ENCODE peak calls at places on chromosomes 3 and 15, in four cellular contexts. Q is GM12878, Z is A549, A is HepG2. X is an unnamed sample.

GRCh38 chr15:101611007-101611406 is 41.2 kb downstream of the TM2D3 start:
- DNase-seq in Q (no peak), Z (no peak), A (no peak), X (no peak)

GRCh38 chr3:161272524-161272923 is 51.4 kb downstream of the NMD3 start:
- DNase-seq in Q (no peak), Z (no peak), A (peak), X (no peak)

GRCh38 chr3:107367353-107367752 is 9.9 kb upstream of the CCDC54 start:
- DNase-seq in Q (no peak), Z (peak), A (no peak), X (peak)

GRCh38 chr3:170961616-170962400 is 53.4 kb upstream of the EIF5A2 start:
- DNase-seq in Q (no peak), Z (no peak), A (peak), X (peak)

GRCh38 chr3:156211583-156211982 is 91.2 kb downstream of the KCNAB1 start:
- DNase-seq in Q (no peak), Z (no peak), A (no peak), X (no peak)

GRCh38 chr3:61877359-61877770 is 316.0 kb downstream of the PTPRG start:
- DNase-seq in Q (peak), Z (peak), A (peak), X (peak)

GRCh38 chr3:117657278-117657677 is 947.7 kb downstream of the TUSC7 start:
- DNase-seq in Q (no peak), Z (no peak), A (no peak), X (no peak)

GRCh38 chr3:144590854-144591253 is 619.2 kb downstream of the DIPK2A start:
- DNase-seq in Q (no peak), Z (peak), A (no peak), X (peak)

GRCh38 chr3:89107461-89108035 is at the start of gene EPHA3:
- DNase-seq in Q (no peak), Z (peak), A (peak), X (peak)

GRCh38 chr3:107727102-107727501 is 204.3 kb downstream of the BBX start:
- DNase-seq in Q (no peak), Z (no peak), A (no peak), X (no peak)

GRCh38 chr3:90080988-90081387 is 973.6 kb downstream of the EPHA3 start:
- DNase-seq in Q (no peak), Z (no peak), A (no peak), X (peak)

GRCh38 chr3:139797724-139798343 is 120.1 kb upstream of the NMNAT3 start:
- DNase-seq in Q (no peak), Z (no peak), A (no peak), X (peak)

GRCh38 chr15:45634442-45635190 is at the start of gene SQOR:
- DNase-seq in Q (peak), Z (peak), A (peak), X (peak)

GRCh38 chr15:63277893-63278505 is 594 bp downstream of the APH1B start:
- DNase-seq in Q (no peak), Z (no peak), A (no peak), X (peak)

GRCh38 chr15:92574161-92574560 is 81.4 kb downstream of the FAM174B start:
- DNase-seq in Q (no peak), Z (no peak), A (no peak), X (no peak)

GRCh38 chr3:143332046-143332445 is 212.5 kb downstream of the CHST2 start:
- DNase-seq in Q (no peak), Z (no peak), A (no peak), X (no peak)

GRCh38 chr3:161070252-161070930 is 34.8 kb downstream of the B3GALNT1 start:
- DNase-seq in Q (no peak), Z (no peak), A (no peak), X (no peak)

GRCh38 chr3:171817074-171817748 is 6.9 kb upstream of the PLD1 start:
- DNase-seq in Q (no peak), Z (no peak), A (no peak), X (no peak)

GRCh38 chr15:48974865-48975264 is 11.1 kb upstream of the SHC4 start:
- DNase-seq in Q (no peak), Z (peak), A (no peak), X (peak)

GRCh38 chr15:50114381-50114780 is 4.7 kb downstream of the ATP8B4 start:
- DNase-seq in Q (no peak), Z (no peak), A (no peak), X (no peak)

GRCh38 chr3:177694951-177695350 is 497.7 kb upstream of the TBL1XR1 start:
- DNase-seq in Q (no peak), Z (no peak), A (no peak), X (no peak)

GRCh38 chr3:5197470-5198312 is 10.2 kb downstream of the EDEM1 start:
- DNase-seq in Q (peak), Z (no peak), A (no peak), X (peak)

GRCh38 chr15:74185949-74186348 is 12.4 kb downstream of the ISLR start:
- DNase-seq in Q (no peak), Z (no peak), A (no peak), X (no peak)

GRCh38 chr3:99875573-99875924 is 57.9 kb downstream of the CMSS1 start:
- DNase-seq in Q (no peak), Z (no peak), A (peak), X (peak)

GRCh38 chr3:183259621-183260020 is 6.6 kb downstream of the B3GNT5 start:
- DNase-seq in Q (no peak), Z (no peak), A (no peak), X (no peak)

GRCh38 chr15:65376767-65377104 is 1.1 kb downstream of the IGDCC3 start:
- DNase-seq in Q (no peak), Z (no peak), A (no peak), X (peak)

GRCh38 chr15:76327191-76328105 is 9.1 kb upstream of the ISL2 start:
- DNase-seq in Q (no peak), Z (no peak), A (no peak), X (no peak)

GRCh38 chr3:176994876-176995781 is 202.2 kb downstream of the TBL1XR1 start:
- DNase-seq in Q (no peak), Z (no peak), A (no peak), X (no peak)

GRCh38 chr15:38503497-38503896 is 49.6 kb downstream of the FAM98B start:
- DNase-seq in Q (no peak), Z (no peak), A (no peak), X (no peak)

GRCh38 chr15:101142711-101143110 is 109.1 kb downstream of the CHSY1 start:
- DNase-seq in Q (no peak), Z (no peak), A (no peak), X (no peak)

GRCh38 chr3:50269977-50270413 is 1.0 kb downstream of the SEMA3B start:
- DNase-seq in Q (no peak), Z (peak), A (no peak), X (no peak)
- TF ChIP-seq JUNB in Q (no peak), Z (no peak), A (no peak), X (no peak)

DNA sequence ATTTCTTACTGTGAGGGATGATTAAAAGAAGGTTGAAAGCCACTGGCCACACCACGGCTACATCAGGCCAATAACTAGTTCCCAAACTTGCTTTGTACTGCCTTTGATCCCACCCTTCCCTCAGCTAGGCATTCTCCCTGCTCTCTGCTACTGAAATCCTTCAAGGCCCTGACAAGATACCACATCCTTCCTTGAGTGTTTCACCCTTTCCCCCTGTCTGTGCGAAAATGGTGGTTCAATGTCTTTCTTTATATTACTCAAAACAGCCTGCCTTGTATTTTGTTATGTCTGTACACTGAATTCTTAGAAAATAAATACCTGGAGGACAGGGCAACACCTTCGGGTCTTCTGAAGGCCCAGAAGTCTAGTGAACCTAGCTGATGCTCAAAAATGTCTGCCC is 932 bp upstream of the VPS8 start:
- DNase-seq in Q (no peak), Z (no peak), A (no peak), X (no peak)
- TF ChIP-seq JUNB in Q (no peak), Z (no peak), A (no peak), X (no peak)

DNA sequence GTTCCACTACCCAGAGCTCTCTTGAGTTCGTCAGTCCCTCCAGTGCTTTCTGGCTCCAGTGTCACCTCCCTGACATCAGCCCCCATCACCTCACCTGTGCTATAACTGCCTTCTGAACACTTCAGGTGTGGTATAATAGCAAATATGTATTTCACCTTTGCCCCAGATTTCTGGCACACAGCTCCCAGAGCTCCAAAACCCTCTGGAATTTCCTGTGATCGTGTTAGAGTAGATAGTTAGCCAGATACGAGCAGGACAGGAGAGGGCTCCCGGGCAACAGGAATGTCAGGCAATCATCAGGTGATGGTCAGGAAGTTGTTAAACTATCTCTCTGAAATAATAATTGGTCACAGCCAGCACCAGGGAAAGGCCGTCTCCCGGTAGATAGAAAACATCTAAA is 22.6 kb upstream of the LIMD1 start:
- DNase-seq in Q (no peak), Z (no peak), A (no peak), X (no peak)
- TF ChIP-seq JUNB in Q (no peak), Z (no peak), A (no peak), X (no peak)

DNA sequence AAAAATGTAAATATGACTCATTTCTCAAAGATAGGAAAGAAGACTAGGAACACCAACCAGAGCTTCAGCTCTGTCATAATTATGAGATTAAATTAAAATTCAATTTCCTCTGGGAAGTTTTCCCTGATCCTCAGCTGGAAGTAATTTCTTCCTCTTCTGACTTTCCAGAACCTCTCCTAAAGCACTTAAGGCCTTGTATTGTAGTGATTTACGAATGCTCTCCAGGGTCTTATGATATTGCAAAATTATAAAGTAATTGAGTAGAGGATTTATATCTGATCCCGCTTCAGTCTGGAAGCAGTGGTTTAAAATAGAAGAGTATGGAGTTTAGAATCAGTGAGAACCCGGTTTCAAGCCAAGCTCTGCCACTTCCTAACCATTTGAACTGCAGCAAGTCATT is 279.8 kb downstream of the ZPLD1 start:
- DNase-seq in Q (no peak), Z (no peak), A (no peak), X (no peak)
- TF ChIP-seq JUNB in Q (no peak), Z (no peak), A (no peak), X (no peak)

GRCh38 chr15:71495381-71495780 is 315.0 kb upstream of the NR2E3 start:
- DNase-seq in Q (no peak), Z (no peak), A (peak), X (no peak)

GRCh38 chr15:71493526-71493925 is 316.8 kb upstream of the NR2E3 start:
- DNase-seq in Q (no peak), Z (no peak), A (no peak), X (no peak)

GRCh38 chr15:71501344-71502128 is 308.8 kb upstream of the NR2E3 start:
- DNase-seq in Q (no peak), Z (no peak), A (peak), X (no peak)

GRCh38 chr15:71494565-71494964 is 315.8 kb upstream of the NR2E3 start:
- DNase-seq in Q (no peak), Z (no peak), A (no peak), X (no peak)

DNA sequence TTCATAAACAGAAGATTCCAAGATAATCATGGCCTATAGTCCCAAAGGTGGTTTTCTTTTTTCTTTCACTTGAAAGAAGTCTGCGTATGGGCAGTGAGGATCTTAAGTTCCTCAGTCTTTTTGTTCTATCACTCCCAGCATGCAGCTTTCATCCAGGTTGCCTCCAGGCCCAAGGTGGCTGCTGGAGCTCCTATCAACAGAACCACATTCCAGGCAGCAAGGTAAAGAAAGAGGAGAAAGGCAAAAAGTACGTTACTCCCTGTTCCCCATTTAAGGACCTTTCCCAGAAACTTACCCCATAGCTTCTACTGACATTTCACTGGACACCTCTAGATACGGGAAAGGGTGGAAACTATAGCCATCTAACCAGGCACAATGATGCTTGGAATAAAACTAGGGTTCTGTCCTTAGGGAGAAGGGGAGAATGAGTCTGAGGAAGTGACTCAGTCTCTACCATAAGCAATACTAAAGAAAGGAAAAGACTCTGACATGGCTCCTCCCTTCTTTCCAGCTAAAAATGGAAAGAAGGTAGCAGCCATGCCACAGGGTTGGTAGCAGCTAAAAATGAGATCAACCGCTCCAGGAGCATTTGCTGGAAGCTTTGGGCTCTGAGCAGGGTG is 313.9 kb upstream of the NR2E3 start:
- DNase-seq in Q (no peak), Z (no peak), A (no peak), X (no peak)
- TF ChIP-seq JUNB in Q (no peak), Z (no peak), A (no peak), X (no peak)

DNA sequence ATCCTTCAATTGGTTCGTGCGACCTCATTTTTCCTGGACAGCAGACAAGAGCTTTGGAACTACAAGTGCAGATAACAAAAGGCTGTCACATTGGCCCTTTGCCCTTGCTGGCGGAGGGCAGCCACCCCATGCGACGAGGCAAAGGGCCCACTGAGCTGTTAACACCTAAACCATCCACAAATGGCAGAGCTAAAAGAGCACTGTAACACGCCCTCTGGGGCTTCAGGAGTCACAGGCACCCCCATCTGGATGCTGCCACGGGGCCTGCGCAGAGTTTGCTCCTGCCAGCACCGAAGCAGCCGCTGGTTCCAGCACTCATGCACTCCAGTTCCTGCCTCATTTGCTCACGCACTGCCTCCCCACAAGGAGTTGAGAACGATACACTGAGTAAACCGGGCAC is 524.9 kb downstream of the ZNF385D start:
- DNase-seq in Q (no peak), Z (no peak), A (no peak), X (no peak)
- TF ChIP-seq JUNB in Q (no peak), Z (no peak), A (no peak), X (no peak)

DNA sequence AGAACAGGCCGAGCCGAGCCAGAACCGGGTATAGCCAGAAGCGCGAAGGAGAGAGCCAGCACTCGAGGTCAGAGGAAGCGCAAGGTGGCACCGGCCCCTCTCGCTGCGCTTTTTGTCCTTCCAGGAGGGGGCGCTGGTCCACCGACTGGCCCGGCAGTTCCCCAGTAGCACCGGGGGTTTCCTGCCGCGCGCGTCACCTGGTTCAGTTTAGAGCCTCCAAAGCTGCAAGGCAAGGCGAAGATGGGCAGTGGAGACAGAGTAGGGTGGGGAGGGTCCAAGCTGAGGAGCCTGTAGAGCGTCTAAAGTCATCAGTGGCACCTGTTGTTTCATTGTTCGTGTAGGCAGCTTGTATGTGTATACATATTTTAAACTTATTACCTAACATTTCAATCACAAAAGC is 7.6 kb upstream of the NR2E3 start:
- DNase-seq in Q (no peak), Z (no peak), A (no peak), X (peak)
- TF ChIP-seq JUNB in Q (no peak), Z (no peak), A (no peak), X (no peak)

GRCh38 chr3:98733778-98734281 is 29.3 kb upstream of the ST3GAL6 start:
- DNase-seq in Q (peak), Z (no peak), A (peak), X (peak)
- TF ChIP-seq JUNB in Q (no peak), Z (no peak), A (no peak), X (no peak)